ENCODE peak calls at places on chromosomes 16 and 17, in four cellular contexts. U is transverse colon, Z is HT1080, G is M059J. X is an unnamed sample.
A peak's percentile ranks its signal among the peaks of the same experiment; 100 is the strongest.

GRCh38 chr17:49910094-49910857 is 58.7 kb upstream of the DLX4 start:
- DNase-seq in G (peak; percentile 72), U (no peak), Z (peak; percentile 40), X (no peak)

GRCh38 chr17:62676952-62677596 is 49.6 kb downstream of the MRC2 start:
- DNase-seq in Z (no peak), G (no peak), U (no peak), X (no peak)

GRCh38 chr17:30450125-30451027 is 26.8 kb upstream of the GOSR1 start:
- DNase-seq in Z (no peak), U (no peak), G (peak; percentile 21), X (no peak)

GRCh38 chr16:67672739-67673662 is 6.4 kb downstream of the C16orf86 start:
- DNase-seq in G (peak; percentile 67), Z (peak; percentile 63), U (peak; percentile 79), X (peak; percentile 44)

GRCh38 chr17:40399185-40399584 is 18.5 kb downstream of the TOP2A start:
- DNase-seq in Z (peak; percentile 52), U (no peak), G (peak; percentile 50), X (peak; percentile 45)

GRCh38 chr17:76727745-76728456 is 1.3 kb downstream of the METTL23 start:
- DNase-seq in U (peak; percentile 28), Z (no peak), G (no peak), X (peak; percentile 35)

GRCh38 chr17:298791-299450 is 53.7 kb downstream of the RPH3AL start:
- DNase-seq in U (peak; percentile 27), Z (no peak), G (no peak), X (no peak)

GRCh38 chr16:23186171-23186570 is 3.6 kb downstream of the SCNN1G start:
- DNase-seq in G (no peak), U (no peak), Z (no peak), X (no peak)

GRCh38 chr16:87375426-87376135 is 8.0 kb downstream of the FBXO31 start:
- DNase-seq in U (no peak), Z (peak; percentile 54), G (peak; percentile 69), X (no peak)

GRCh38 chr17:43588664-43589435 is 42.7 kb upstream of the ETV4 start:
- DNase-seq in Z (no peak), U (no peak), G (no peak), X (no peak)

GRCh38 chr16:68503334-68503733 is 35.8 kb upstream of the ZFP90 start:
- DNase-seq in U (no peak), Z (no peak), G (peak; percentile 68), X (no peak)

GRCh38 chr17:34398990-34399389 is 36.0 kb upstream of the CCL1 start:
- DNase-seq in U (no peak), Z (no peak), G (no peak), X (no peak)

GRCh38 chr17:35716897-35717839 is 14.3 kb upstream of the RASL10B start:
- DNase-seq in Z (no peak), G (no peak), U (no peak), X (no peak)

GRCh38 chr17:81000089-81000630 is 8.5 kb downstream of the CHMP6 start:
- DNase-seq in U (no peak), Z (no peak), G (no peak), X (no peak)

X was measured in central memory CD4-positive, alpha-beta T cell.